ENCODE peak calls at places on chromosomes 3 and 15, in eight cellular contexts. E, A, M, D, R, L, J and S are unnamed samples. For H3K27me3, the result is how much of the 10 kb centered on the place peaks cover.

GRCh38 chr3:129522953-129523352 is 5.5 kb upstream of the RHO start:
- DNase-seq in M (no peak), E (no peak), L (no peak), J (no peak), D (no peak), A (no peak), R (no peak), S (no peak)

GRCh38 chr15:79540551-79540950 is 108.4 kb downstream of the MINAR1 start:
- DNase-seq in D (no peak), E (no peak), M (peak), R (no peak), A (no peak), J (no peak), L (no peak), S (no peak)

GRCh38 chr15:63040509-63040908 is 2.0 kb upstream of the TPM1 start:
- DNase-seq in A (no peak), J (no peak), D (no peak), R (no peak), E (no peak), L (no peak), M (no peak), S (no peak)

GRCh38 chr15:70535071-70535954 is 228.0 kb downstream of the UACA start:
- DNase-seq in A (no peak), J (no peak), E (peak), L (peak), M (no peak), R (no peak), D (no peak), S (no peak)

GRCh38 chr3:140816804-140817203 is 124.8 kb upstream of the SLC25A36 start:
- DNase-seq in D (no peak), A (no peak), R (no peak), J (no peak), M (no peak), E (no peak), L (no peak), S (no peak)

GRCh38 chr3:90055721-90056120 is 948.3 kb downstream of the EPHA3 start:
- DNase-seq in E (no peak), A (no peak), D (no peak), L (no peak), M (no peak), J (no peak), R (no peak), S (no peak)

GRCh38 chr15:99062226-99062625 is 42.7 kb upstream of the SYNM start:
- DNase-seq in J (no peak), R (no peak), E (no peak), L (no peak), A (no peak), D (no peak), M (no peak), S (no peak)

GRCh38 chr3:14537590-14538450 is 2.3 kb downstream of the GRIP2 start:
- DNase-seq in M (peak), A (no peak), R (no peak), E (peak), L (no peak), J (no peak), D (peak), S (no peak)

GRCh38 chr15:42085236-42085605 is 9.1 kb downstream of the PLA2G4D start:
- DNase-seq in M (no peak), L (no peak), A (peak), R (no peak), J (no peak), E (no peak), D (peak), S (no peak)

GRCh38 chr3:103950676-103951075 is 1416.0 kb upstream of the ALCAM start:
- DNase-seq in R (no peak), J (no peak), A (no peak), E (no peak), D (no peak), L (no peak), M (no peak), S (no peak)

GRCh38 chr3:152375546-152375945 is 106.8 kb downstream of the MBNL1 start:
- DNase-seq in R (peak), D (no peak), M (no peak), L (no peak), E (no peak), A (no peak), J (no peak), S (peak)

GRCh38 chr3:133860519-133860918 is 35.2 kb downstream of the RAB6B start:
- DNase-seq in L (no peak), A (peak), J (no peak), M (no peak), D (no peak), R (no peak), E (no peak), S (no peak)

GRCh38 chr15:63920504-63921178 is 86.9 kb upstream of the HERC1 start:
- DNase-seq in L (no peak), R (peak), J (no peak), D (no peak), E (no peak), A (no peak), M (no peak), S (no peak)

GRCh38 chr15:28975766-28976179 is 90.0 kb downstream of the APBA2 start:
- DNase-seq in M (peak), L (peak), E (peak), A (no peak), R (peak), J (no peak), D (no peak), S (peak)

GRCh38 chr15:94234300-94234699 is 2.9 kb downstream of the MCTP2 start:
- DNase-seq in J (no peak), M (no peak), R (peak), A (peak), L (no peak), D (no peak), E (no peak), S (no peak)

GRCh38 chr3:123416173-123416572 is 32.7 kb downstream of the ADCY5 start:
- DNase-seq in L (no peak), J (no peak), A (no peak), D (no peak), M (no peak), R (no peak), E (no peak), S (no peak)
- H3K27me3 ChIP-seq in L (under half), J (under half), A (under half), D (under half), M (under half), R (under half), E (under half), S (under half)

GRCh38 chr3:192156382-192156781 is 571.0 kb downstream of the FGF12 start:
- DNase-seq in E (no peak), R (no peak), J (no peak), M (no peak), L (no peak), A (no peak), D (no peak), S (no peak)

DNA sequence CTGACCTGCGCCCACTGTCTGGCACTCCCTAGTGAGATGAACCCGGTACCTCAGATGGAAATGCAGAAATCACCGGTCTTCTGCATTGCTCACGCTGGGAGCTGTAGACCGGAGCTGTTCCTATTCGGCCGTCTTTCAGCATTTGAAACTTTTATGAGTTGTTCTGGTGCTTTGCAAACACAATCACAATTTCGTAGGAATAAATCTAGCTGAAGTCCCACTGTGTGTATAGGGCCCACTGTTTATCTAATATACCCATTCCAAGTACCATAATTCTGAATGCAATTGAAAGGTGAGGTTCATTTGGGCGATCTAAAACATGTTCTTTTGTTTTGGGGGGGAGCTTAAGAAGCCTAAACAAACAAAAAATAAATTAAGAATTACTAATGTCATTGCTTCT is 572.1 kb downstream of the FGF12 start:
- DNase-seq in J (no peak), A (no peak), R (no peak), M (no peak), L (no peak), E (no peak), D (no peak), S (no peak)
- H3K4me3 ChIP-seq in J (peak), A (no peak), R (peak), M (no peak), L (no peak), E (peak), D (peak), S (peak)

GRCh38 chr3:60294181-60294580 is 957.1 kb downstream of the FHIT start:
- DNase-seq in M (peak), D (no peak), A (no peak), R (peak), L (no peak), J (peak), E (no peak), S (peak)
- H3K27me3 ChIP-seq in M (under half), D (under half), A (under half), R (under half), L (under half), J (under half), E (under half), S (under half)

DNA sequence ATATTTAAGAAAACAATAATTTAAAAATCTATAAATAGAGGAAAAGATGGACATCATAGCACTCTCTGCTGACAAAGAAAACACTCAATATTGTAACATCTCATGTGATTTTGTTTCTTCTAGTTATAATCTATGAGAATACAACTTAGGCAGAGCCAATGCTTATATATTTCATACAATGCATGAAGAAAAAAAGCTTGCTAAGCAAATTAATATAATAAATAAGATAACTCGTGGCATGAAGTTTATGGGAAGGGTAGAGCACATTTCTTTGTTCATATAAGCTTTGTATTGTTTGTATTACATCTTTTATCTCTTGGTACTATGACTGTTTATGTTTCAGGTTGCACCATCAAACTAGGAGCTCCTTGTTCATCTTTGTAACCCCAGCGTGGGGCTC is 7.6 kb upstream of the ANXA2 start:
- DNase-seq in L (no peak), R (no peak), D (no peak), M (no peak), J (no peak), E (no peak), A (no peak), S (no peak)
- H3K4me3 ChIP-seq in L (no peak), R (no peak), D (no peak), M (no peak), J (no peak), E (no peak), A (no peak), S (no peak)

GRCh38 chr3:70927239-70927638 is 614.8 kb upstream of the MDFIC2 start:
- DNase-seq in L (no peak), D (no peak), R (no peak), E (no peak), J (no peak), A (no peak), M (no peak), S (no peak)
- H3K27me3 ChIP-seq in L (under half), D (under half), R (under half), E (under half), J (under half), A (under half), M (under half), S (under half)

GRCh38 chr3:121431717-121432517 is 113.9 kb downstream of the POLQ start:
- DNase-seq in A (no peak), R (peak), M (peak), L (peak), E (no peak), D (no peak), J (peak), S (no peak)
- H3K4me3 ChIP-seq in A (peak), R (no peak), M (peak), L (no peak), E (no peak), D (no peak), J (no peak), S (no peak)

GRCh38 chr3:30083315-30083714 is 523.1 kb upstream of the TGFBR2 start:
- DNase-seq in R (no peak), D (no peak), E (no peak), A (no peak), J (no peak), M (no peak), L (no peak), S (no peak)
- H3K27me3 ChIP-seq in R (under half), D (under half), E (under half), A (under half), J (under half), M (under half), L (under half), S (under half)